ENCODE peak calls at places on chromosomes 3 and 15, in ten cellular contexts. X, I, D, H, P, Y, L, A, G and M are unnamed samples.

GRCh38 chr3:51718547-51719412 is 11.9 kb downstream of the GRM2 start:
- DNase-seq in X (peak; percentile 72), I (peak; percentile 83), D (peak; percentile 10), H (peak; percentile 55), P (peak; percentile 81), Y (peak; percentile 63), L (peak; percentile 25), A (peak; percentile 78), G (peak; percentile 58), M (no peak)

GRCh38 chr3:29271501-29271900 is 9.4 kb upstream of the RBMS3 start:
- DNase-seq in X (no peak), I (no peak), D (no peak), H (no peak), P (no peak), Y (no peak), L (no peak), A (no peak), G (no peak), M (no peak)

GRCh38 chr15:88624156-88624970 is 3.2 kb downstream of the AEN start:
- DNase-seq in X (no peak), I (peak; percentile 56), D (peak; percentile 47), H (peak; percentile 56), P (no peak), Y (no peak), L (no peak), A (peak; percentile 50), G (no peak), M (no peak)

GRCh38 chr15:69921626-69922624 is 175.8 kb downstream of the TLE3 start:
- DNase-seq in X (no peak), I (no peak), D (peak; percentile 55), H (no peak), P (no peak), Y (no peak), L (no peak), A (no peak), G (no peak), M (no peak)

GRCh38 chr3:45417949-45418847 is 29.8 kb downstream of the LARS2 start:
- DNase-seq in X (no peak), I (no peak), D (no peak), H (no peak), P (no peak), Y (no peak), L (no peak), A (no peak), G (no peak), M (no peak)

GRCh38 chr3:63849175-63849574 is 14.4 kb downstream of the THOC7 start:
- DNase-seq in X (no peak), I (no peak), D (no peak), H (no peak), P (no peak), Y (no peak), L (no peak), A (no peak), G (no peak), M (no peak)

GRCh38 chr3:113600418-113601185 is 68.2 kb downstream of the SIDT1 start:
- DNase-seq in X (no peak), I (no peak), D (no peak), H (no peak), P (no peak), Y (no peak), L (no peak), A (no peak), G (no peak), M (no peak)

GRCh38 chr15:50959717-50960116 is 51.2 kb downstream of the AP4E1 start:
- DNase-seq in X (no peak), I (no peak), D (no peak), H (no peak), P (no peak), Y (no peak), L (no peak), A (no peak), G (no peak), M (no peak)

GRCh38 chr3:157311633-157312365 is 124.9 kb upstream of the PTX3 start:
- DNase-seq in X (no peak), I (no peak), D (no peak), H (no peak), P (no peak), Y (no peak), L (no peak), A (no peak), G (no peak), M (no peak)

GRCh38 chr3:146814601-146815315 is 209.6 kb upstream of the PLSCR5 start:
- DNase-seq in X (no peak), I (no peak), D (no peak), H (no peak), P (no peak), Y (no peak), L (peak; percentile 62), A (no peak), G (no peak), M (no peak)

GRCh38 chr15:66241301-66241700 is 12.2 kb downstream of the MEGF11 start:
- DNase-seq in X (no peak), I (no peak), D (no peak), H (no peak), P (no peak), Y (no peak), L (no peak), A (no peak), G (no peak), M (no peak)

GRCh38 chr3:132255041-132255745 is 62.0 kb upstream of the ACP3 start:
- DNase-seq in X (no peak), I (no peak), D (no peak), H (no peak), P (no peak), Y (no peak), L (peak; percentile 57), A (peak; percentile 26), G (no peak), M (no peak)

GRCh38 chr3:120350431-120350941 is 1.3 kb upstream of the LRRC58 start:
- DNase-seq in X (no peak), I (no peak), D (no peak), H (peak; percentile 67), P (no peak), Y (no peak), L (no peak), A (peak; percentile 22), G (peak; percentile 30), M (no peak)

GRCh38 chr15:34336947-34337556 is 529 bp downstream of the SLC12A6 start:
- DNase-seq in X (no peak), I (peak; percentile 37), D (no peak), H (peak; percentile 73), P (peak; percentile 24), Y (no peak), L (no peak), A (no peak), G (no peak), M (no peak)

GRCh38 chr3:66858656-66859381 is 139.3 kb upstream of the KBTBD8 start:
- DNase-seq in X (no peak), I (no peak), D (no peak), H (no peak), P (no peak), Y (no peak), L (no peak), A (no peak), G (peak; percentile 43), M (no peak)

GRCh38 chr15:92608866-92609700 is 46.5 kb downstream of the FAM174B start:
- DNase-seq in X (no peak), I (no peak), D (no peak), H (peak; percentile 36), P (no peak), Y (no peak), L (no peak), A (no peak), G (no peak), M (no peak)

GRCh38 chr15:68542771-68543544 is 35.8 kb upstream of the CORO2B start:
- DNase-seq in X (no peak), I (no peak), D (no peak), H (no peak), P (no peak), Y (no peak), L (peak; percentile 99), A (peak; percentile 62), G (no peak), M (peak; percentile 89)

GRCh38 chr3:184314700-184315505 is 497 bp downstream of the EIF4G1 start:
- DNase-seq in X (peak; percentile 80), I (peak; percentile 65), D (no peak), H (peak; percentile 94), P (peak; percentile 67), Y (peak; percentile 48), L (peak; percentile 47), A (peak; percentile 90), G (peak; percentile 86), M (peak; percentile 46)

GRCh38 chr3:186589115-186589514 is 18.6 kb downstream of the DNAJB11 start:
- DNase-seq in X (no peak), I (no peak), D (no peak), H (no peak), P (no peak), Y (no peak), L (no peak), A (no peak), G (peak; percentile 33), M (no peak)

GRCh38 chr3:89266074-89266473 is 158.7 kb downstream of the EPHA3 start:
- DNase-seq in X (no peak), I (no peak), D (no peak), H (no peak), P (no peak), Y (no peak), L (no peak), A (no peak), G (no peak), M (no peak)

GRCh38 chr3:11600501-11601282 is 43.0 kb downstream of the VGLL4 start:
- DNase-seq in X (no peak), I (no peak), D (no peak), H (peak; percentile 94), P (no peak), Y (peak; percentile 78), L (peak; percentile 98), A (peak; percentile 94), G (no peak), M (peak; percentile 55)

GRCh38 chr3:158106773-158107461 is 697 bp upstream of the SHOX2 start:
- DNase-seq in X (no peak), I (no peak), D (no peak), H (no peak), P (no peak), Y (no peak), L (no peak), A (peak; percentile 22), G (no peak), M (peak; percentile 61)

GRCh38 chr3:125025647-125026046 is 30.1 kb downstream of the HEG1 start:
- DNase-seq in X (no peak), I (no peak), D (no peak), H (no peak), P (no peak), Y (no peak), L (no peak), A (no peak), G (no peak), M (no peak)

GRCh38 chr3:172666181-172666872 is 44.5 kb downstream of the NCEH1 start:
- DNase-seq in X (no peak), I (peak; percentile 23), D (no peak), H (no peak), P (no peak), Y (no peak), L (no peak), A (no peak), G (no peak), M (no peak)

GRCh38 chr3:16864610-16865313 is 20.0 kb upstream of the PLCL2 start:
- DNase-seq in X (no peak), I (no peak), D (no peak), H (no peak), P (no peak), Y (no peak), L (peak; percentile 47), A (no peak), G (no peak), M (no peak)